ENCODE peak calls at places on chromosomes 6 and 20, in seven cellular contexts. B, C, J, R, Y, F and L are unnamed samples.

GRCh38 chr20:64119681-64120341 is 12.4 kb upstream of the NPBWR2 start:
- DNase-seq in B (no peak), C (peak), J (no peak), R (no peak), Y (no peak), F (peak), L (no peak)

GRCh38 chr6:15299430-15300131 is 53.7 kb downstream of the JARID2 start:
- DNase-seq in B (no peak), C (peak), J (no peak), R (peak), Y (no peak), F (peak), L (no peak)

GRCh38 chr20:56759741-56760278 is 130.7 kb downstream of the TFAP2C start:
- DNase-seq in B (no peak), C (no peak), J (peak), R (no peak), Y (no peak), F (no peak), L (no peak)

GRCh38 chr6:154791561-154792317 is 58.5 kb downstream of the SCAF8 start:
- DNase-seq in B (no peak), C (no peak), J (peak), R (peak), Y (no peak), F (no peak), L (no peak)

GRCh38 chr20:50572922-50573777 is 63.0 kb downstream of the PTPN1 start:
- DNase-seq in B (no peak), C (peak), J (no peak), R (no peak), Y (no peak), F (no peak), L (no peak)

GRCh38 chr6:111445786-111446395 is 37.1 kb downstream of the REV3L start:
- DNase-seq in B (no peak), C (no peak), J (no peak), R (peak), Y (no peak), F (no peak), L (no peak)

GRCh38 chr6:27295301-27296079 is 16.6 kb downstream of the POM121L2 start:
- DNase-seq in B (no peak), C (no peak), J (no peak), R (peak), Y (peak), F (no peak), L (no peak)

GRCh38 chr6:35736293-35736894 is 438 bp upstream of the ARMC12 start:
- DNase-seq in B (peak), C (peak), J (peak), R (peak), Y (peak), F (peak), L (peak)

GRCh38 chr20:622161-622560 is 12.1 kb upstream of the TCF15 start:
- DNase-seq in B (no peak), C (no peak), J (no peak), R (no peak), Y (no peak), F (no peak), L (no peak)

GRCh38 chr6:150693404-150693803 is 93.7 kb downstream of the PLEKHG1 start:
- DNase-seq in B (no peak), C (no peak), J (no peak), R (no peak), Y (no peak), F (no peak), L (no peak)

GRCh38 chr6:163398104-163398503 is 16.4 kb upstream of the QKI start:
- DNase-seq in B (no peak), C (no peak), J (no peak), R (no peak), Y (no peak), F (no peak), L (no peak)

GRCh38 chr20:36368400-36368799 is 62.3 kb downstream of the DLGAP4 start:
- DNase-seq in B (no peak), C (no peak), J (no peak), R (no peak), Y (no peak), F (no peak), L (no peak)

GRCh38 chr6:85641916-85642773 is 541 bp downstream of the SYNCRIP start:
- DNase-seq in B (peak), C (peak), J (peak), R (peak), Y (peak), F (peak), L (peak)

GRCh38 chr20:24206995-24207394 is 218.4 kb upstream of the GGTLC1 start:
- DNase-seq in B (no peak), C (no peak), J (no peak), R (peak), Y (no peak), F (no peak), L (no peak)

GRCh38 chr6:7479801-7480266 is 61.6 kb upstream of the DSP start:
- DNase-seq in B (peak), C (no peak), J (peak), R (peak), Y (no peak), F (peak), L (no peak)

GRCh38 chr20:2282181-2282580 is 13.6 kb upstream of the TGM3 start:
- DNase-seq in B (no peak), C (no peak), J (no peak), R (no peak), Y (no peak), F (no peak), L (no peak)

GRCh38 chr6:151633517-151634335 is 139.9 kb downstream of the CCDC170 start:
- DNase-seq in B (no peak), C (no peak), J (no peak), R (no peak), Y (no peak), F (no peak), L (no peak)

GRCh38 chr6:83962592-83962991 is 71.0 kb upstream of the MRAP2 start:
- DNase-seq in B (no peak), C (no peak), J (no peak), R (no peak), Y (no peak), F (no peak), L (no peak)

GRCh38 chr6:90893385-90893784 is 306.5 kb upstream of the MAP3K7 start:
- DNase-seq in B (no peak), C (no peak), J (no peak), R (no peak), Y (no peak), F (no peak), L (no peak)

GRCh38 chr6:163671791-163672190 is 257.3 kb downstream of the QKI start:
- DNase-seq in B (no peak), C (no peak), J (no peak), R (no peak), Y (no peak), F (no peak), L (no peak)

GRCh38 chr6:45350186-45350585 is 22.1 kb downstream of the RUNX2 start:
- DNase-seq in B (no peak), C (no peak), J (no peak), R (no peak), Y (no peak), F (no peak), L (no peak)

GRCh38 chr20:41446471-41446870 is 79.9 kb upstream of the EMILIN3 start:
- DNase-seq in B (no peak), C (no peak), J (no peak), R (no peak), Y (no peak), F (no peak), L (no peak)

GRCh38 chr20:59144831-59145196 is 18.8 kb upstream of the ZNF831 start:
- DNase-seq in B (no peak), C (no peak), J (no peak), R (no peak), Y (no peak), F (no peak), L (no peak)

GRCh38 chr20:59145926-59146800 is 17.5 kb upstream of the ZNF831 start:
- DNase-seq in B (no peak), C (no peak), J (no peak), R (no peak), Y (no peak), F (no peak), L (no peak)

GRCh38 chr20:59146801-59147118 is 16.9 kb upstream of the ZNF831 start:
- DNase-seq in B (no peak), C (no peak), J (no peak), R (no peak), Y (no peak), F (no peak), L (no peak)

GRCh38 chr20:59144179-59144830 is 19.3 kb upstream of the ZNF831 start:
- DNase-seq in B (no peak), C (no peak), J (no peak), R (no peak), Y (no peak), F (no peak), L (no peak)

DNA sequence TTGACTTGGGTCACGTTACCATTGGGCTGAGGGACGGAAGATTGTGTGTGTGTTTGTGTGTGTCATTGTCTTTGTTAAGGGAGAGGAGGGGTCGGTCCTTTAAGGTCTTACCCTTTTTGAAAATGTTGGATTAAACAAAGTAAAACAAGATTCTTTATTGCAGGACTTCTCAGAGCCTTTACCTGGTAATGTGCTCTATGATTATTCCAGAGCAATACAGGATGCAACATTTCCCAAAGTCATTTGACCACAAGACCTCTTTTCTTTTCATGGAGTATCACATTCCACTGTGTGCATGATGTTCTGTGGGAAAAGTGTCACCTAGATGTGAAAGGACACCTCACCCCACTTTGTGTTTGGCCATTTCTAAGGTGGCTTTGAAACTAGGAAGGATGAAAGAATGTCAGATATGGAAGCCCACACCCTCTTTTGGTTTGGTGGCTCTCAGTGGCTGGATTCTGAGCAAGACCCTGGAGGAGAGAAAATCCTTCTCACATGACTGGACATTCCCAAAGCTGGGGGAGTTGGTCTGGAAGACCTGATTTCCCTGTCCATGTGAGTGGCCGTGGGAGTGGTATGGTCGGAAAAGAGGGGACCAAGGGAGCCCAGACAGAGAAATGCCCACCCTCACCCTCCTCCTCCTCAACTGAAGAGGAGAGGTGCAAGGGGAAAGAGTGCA is 18.2 kb upstream of the ZNF831 start:
- DNase-seq in B (no peak), C (no peak), J (no peak), R (no peak), Y (no peak), F (no peak), L (no peak)
- H3K27ac ChIP-seq in B (no peak), C (no peak), J (no peak), R (no peak), Y (no peak), F (no peak), L (no peak)

GRCh38 chr6:12545141-12545540 is 171.4 kb upstream of the PHACTR1 start:
- DNase-seq in B (no peak), C (no peak), J (no peak), R (no peak), Y (no peak), F (no peak), L (no peak)
- H3K27ac ChIP-seq in B (peak), C (no peak), J (no peak), R (no peak), Y (no peak), F (no peak), L (no peak)

GRCh38 chr6:32181890-32182529 is 2.0 kb downstream of the AGER start:
- DNase-seq in B (no peak), C (no peak), J (no peak), R (no peak), Y (no peak), F (no peak), L (no peak)

GRCh38 chr6:32181148-32181702 is 2.8 kb downstream of the AGER start:
- DNase-seq in B (no peak), C (no peak), J (no peak), R (no peak), Y (no peak), F (no peak), L (no peak)

GRCh38 chr6:32183030-32183429 is 1.0 kb downstream of the AGER start:
- DNase-seq in B (no peak), C (no peak), J (no peak), R (no peak), Y (no peak), F (no peak), L (no peak)

GRCh38 chr6:32183483-32184083 is 470 bp downstream of the AGER start:
- DNase-seq in B (no peak), C (no peak), J (no peak), R (no peak), Y (no peak), F (no peak), L (no peak)

DNA sequence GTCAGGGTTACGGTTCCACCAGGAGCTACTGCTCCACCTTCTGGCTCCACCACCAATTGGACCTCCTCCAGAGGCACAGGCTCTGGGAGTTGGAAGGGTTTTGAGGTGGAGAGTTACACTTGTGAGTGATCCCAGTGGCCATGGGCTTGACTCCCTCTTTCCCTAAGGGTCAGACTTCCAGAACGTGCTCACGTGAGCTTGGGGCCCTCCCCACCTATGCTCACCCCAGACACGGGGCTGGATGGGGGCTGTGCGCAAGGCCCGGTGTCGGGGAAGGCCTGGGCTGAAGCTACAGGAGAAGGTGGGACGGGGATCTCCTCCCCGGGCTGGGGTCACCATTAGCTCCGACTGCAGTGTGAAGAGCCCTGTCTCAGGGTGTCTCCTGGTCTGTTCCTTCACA is 1.4 kb downstream of the AGER start:
- DNase-seq in B (no peak), C (no peak), J (no peak), R (no peak), Y (no peak), F (no peak), L (no peak)
- H3K27ac ChIP-seq in B (no peak), C (peak), J (peak), R (no peak), Y (no peak), F (peak), L (no peak)

DNA sequence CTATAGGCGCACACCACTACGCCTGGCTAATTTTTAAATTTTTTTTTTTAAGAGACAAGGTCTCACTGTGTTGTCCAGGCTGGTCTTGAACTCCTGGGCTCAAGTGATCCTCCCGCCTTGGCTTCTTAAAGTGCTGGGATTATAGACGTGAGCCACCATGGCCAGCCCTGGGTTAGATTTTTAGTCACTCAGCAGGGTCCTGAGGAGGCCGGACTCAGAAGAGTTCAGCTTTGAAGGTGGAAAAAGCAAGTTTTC is 44.2 kb downstream of the FGD2 start:
- DNase-seq in B (no peak), C (peak), J (no peak), R (no peak), Y (no peak), F (no peak), L (no peak)
- H3K27ac ChIP-seq in B (peak), C (no peak), J (peak), R (no peak), Y (no peak), F (peak), L (no peak)

DNA sequence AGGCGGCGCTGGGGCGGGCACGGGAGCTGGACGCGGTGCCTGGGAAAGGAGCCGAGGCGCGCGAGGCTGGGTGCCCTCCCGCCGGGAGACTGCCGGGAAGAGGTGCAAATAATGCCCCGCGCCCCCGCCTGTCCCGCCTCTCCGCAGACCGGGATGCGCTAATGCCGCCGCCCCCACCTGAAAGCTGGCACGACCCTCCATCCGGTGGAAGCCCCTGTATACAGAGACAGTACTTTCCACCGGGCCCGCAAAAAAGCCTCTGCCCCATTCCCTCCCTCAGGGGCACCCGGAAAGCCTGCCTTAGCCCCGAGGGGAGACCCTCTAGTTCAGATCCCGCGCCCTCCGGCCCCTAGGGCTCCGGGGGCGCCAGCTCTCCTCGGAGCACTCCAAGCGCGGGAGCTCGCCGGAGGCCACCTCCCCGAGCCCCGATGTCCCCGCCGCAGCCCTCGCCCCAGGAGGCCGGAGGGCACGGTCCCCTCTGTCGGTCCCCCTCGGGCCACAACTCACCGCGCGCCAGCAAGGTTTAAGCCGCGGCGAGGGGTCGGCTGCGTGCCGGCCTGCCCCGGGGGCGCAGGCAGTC is 1.2 kb downstream of the GRM4 start:
- DNase-seq in B (no peak), C (no peak), J (no peak), R (no peak), Y (no peak), F (no peak), L (no peak)
- H3K27ac ChIP-seq in B (no peak), C (no peak), J (no peak), R (no peak), Y (no peak), F (no peak), L (peak)

GRCh38 chr6:134814076-134814709 is 135.7 kb downstream of the ALDH8A1 start:
- DNase-seq in B (no peak), C (no peak), J (peak), R (peak), Y (no peak), F (no peak), L (no peak)
- H3K27ac ChIP-seq in B (no peak), C (no peak), J (no peak), R (peak), Y (no peak), F (no peak), L (no peak)

DNA sequence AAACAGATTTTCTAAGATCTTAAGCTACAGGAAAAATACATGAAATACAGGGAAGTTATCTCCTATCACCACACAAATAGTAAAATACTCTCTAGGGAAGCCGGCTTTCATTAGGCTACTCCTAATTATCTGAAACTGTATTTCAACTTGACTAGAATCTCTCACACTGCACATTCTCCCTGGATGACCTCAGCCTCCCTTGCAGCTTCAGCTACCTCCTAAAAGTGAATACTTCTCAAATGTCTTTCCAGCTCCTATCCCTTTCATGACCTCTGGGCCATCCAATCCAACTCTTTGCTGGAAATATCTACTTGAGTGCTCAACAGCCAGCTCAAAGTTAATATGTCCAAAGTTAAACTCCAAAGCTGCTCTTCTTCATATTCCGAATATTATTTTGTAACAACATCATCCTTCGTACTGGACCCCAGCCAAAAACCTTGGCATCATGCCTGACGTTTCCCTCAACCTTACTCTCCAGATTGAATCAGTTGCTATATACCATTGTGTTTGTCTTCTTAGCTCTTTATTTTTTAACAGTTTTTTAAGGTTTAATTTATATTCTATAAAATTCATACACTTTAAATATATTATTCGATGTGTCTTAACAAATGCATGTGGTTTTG is 29.4 kb upstream of the KIF6 start:
- DNase-seq in B (no peak), C (no peak), J (no peak), R (no peak), Y (no peak), F (no peak), L (no peak)
- H3K27ac ChIP-seq in B (no peak), C (peak), J (no peak), R (no peak), Y (no peak), F (no peak), L (no peak)

DNA sequence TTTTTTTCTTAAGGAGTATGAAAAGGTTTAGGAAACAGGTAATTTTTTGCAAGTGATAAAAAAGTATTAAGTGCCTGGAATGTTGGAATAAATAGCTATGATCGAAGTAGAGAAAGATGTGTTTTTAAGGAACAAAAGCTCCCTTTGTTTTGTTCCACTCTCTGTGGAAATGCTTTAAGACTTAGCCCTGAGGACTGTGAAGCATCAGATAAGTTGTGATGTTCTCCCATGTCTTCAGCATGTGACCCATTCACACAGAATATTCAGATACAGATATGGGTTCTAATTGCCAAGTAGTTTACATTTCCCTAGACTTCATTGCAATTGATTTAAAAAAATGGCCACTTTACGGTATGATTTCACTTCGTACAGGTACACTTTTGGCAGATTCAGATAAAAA is 80.6 kb downstream of the KCNQ5 start:
- DNase-seq in B (no peak), C (no peak), J (no peak), R (no peak), Y (no peak), F (no peak), L (no peak)
- H3K27ac ChIP-seq in B (no peak), C (no peak), J (no peak), R (no peak), Y (no peak), F (no peak), L (no peak)